ENCODE peak calls at places on chromosomes 3 and 15, in nine cellular contexts. One of them, this sample, is unnamed.

GRCh38 chr3:110790631-110791030 is 281.0 kb upstream of the NECTIN3 start:
- DNase-seq in left lung: no peak
- DNase-seq in astrocyte: no peak
- DNase-seq in Calu3: no peak
- DNase-seq in MM.1S: no peak
- DNase-seq in spleen: no peak
- DNase-seq in left ventricle myocardium inferior: no peak
- DNase-seq in body of pancreas: no peak
- DNase-seq in dorsolateral prefrontal cortex: no peak
- DNase-seq in this sample: no peak

GRCh38 chr15:52730163-52730562 is 51.0 kb upstream of the ATOSA start:
- DNase-seq in body of pancreas: no peak
- DNase-seq in left ventricle myocardium inferior: no peak
- DNase-seq in dorsolateral prefrontal cortex: no peak
- DNase-seq in Calu3: peak; percentile 23
- DNase-seq in spleen: no peak
- DNase-seq in astrocyte: peak; percentile 21
- DNase-seq in left lung: no peak
- DNase-seq in MM.1S: peak; percentile 91
- DNase-seq in this sample: peak; percentile 15

GRCh38 chr3:31625358-31625757 is 92.6 kb downstream of the STT3B start:
- DNase-seq in MM.1S: no peak
- DNase-seq in left lung: no peak
- DNase-seq in Calu3: no peak
- DNase-seq in astrocyte: no peak
- DNase-seq in body of pancreas: no peak
- DNase-seq in spleen: no peak
- DNase-seq in dorsolateral prefrontal cortex: no peak
- DNase-seq in left ventricle myocardium inferior: no peak
- DNase-seq in this sample: no peak

GRCh38 chr3:86708908-86709307 is 282.0 kb downstream of the VGLL3 start:
- DNase-seq in Calu3: no peak
- DNase-seq in MM.1S: no peak
- DNase-seq in left ventricle myocardium inferior: no peak
- DNase-seq in dorsolateral prefrontal cortex: no peak
- DNase-seq in body of pancreas: no peak
- DNase-seq in left lung: no peak
- DNase-seq in astrocyte: no peak
- DNase-seq in spleen: no peak
- DNase-seq in this sample: no peak

GRCh38 chr3:153443961-153444360 is 281.9 kb downstream of the RAP2B start:
- DNase-seq in Calu3: peak; percentile 8
- DNase-seq in left ventricle myocardium inferior: no peak
- DNase-seq in dorsolateral prefrontal cortex: no peak
- DNase-seq in body of pancreas: no peak
- DNase-seq in astrocyte: no peak
- DNase-seq in spleen: no peak
- DNase-seq in left lung: no peak
- DNase-seq in MM.1S: peak; percentile 65
- DNase-seq in this sample: no peak

GRCh38 chr3:120795017-120795648 is 52.6 kb downstream of the GTF2E1 start:
- DNase-seq in left ventricle myocardium inferior: peak; percentile 71
- DNase-seq in dorsolateral prefrontal cortex: peak; percentile 70
- DNase-seq in spleen: peak; percentile 86
- DNase-seq in Calu3: peak; percentile 86
- DNase-seq in astrocyte: peak; percentile 66
- DNase-seq in MM.1S: peak; percentile 72
- DNase-seq in body of pancreas: peak; percentile 75
- DNase-seq in left lung: peak; percentile 67
- DNase-seq in this sample: peak; percentile 31

GRCh38 chr15:63258658-63259057 is 18.7 kb upstream of the APH1B start:
- DNase-seq in dorsolateral prefrontal cortex: no peak
- DNase-seq in body of pancreas: no peak
- DNase-seq in left ventricle myocardium inferior: no peak
- DNase-seq in MM.1S: no peak
- DNase-seq in Calu3: no peak
- DNase-seq in spleen: no peak
- DNase-seq in left lung: no peak
- DNase-seq in astrocyte: no peak
- DNase-seq in this sample: no peak

GRCh38 chr3:152834354-152835310 is at the start of gene P2RY1:
- DNase-seq in spleen: peak; percentile 87
- DNase-seq in body of pancreas: peak; percentile 68
- DNase-seq in left ventricle myocardium inferior: peak; percentile 63
- DNase-seq in astrocyte: peak; percentile 57
- DNase-seq in left lung: peak; percentile 92
- DNase-seq in dorsolateral prefrontal cortex: peak; percentile 59
- DNase-seq in MM.1S: peak; percentile 92
- DNase-seq in Calu3: peak; percentile 91
- DNase-seq in this sample: peak; percentile 76

GRCh38 chr15:70757627-70758026 is 5.7 kb downstream of the UACA start:
- DNase-seq in dorsolateral prefrontal cortex: no peak
- DNase-seq in MM.1S: no peak
- DNase-seq in left lung: no peak
- DNase-seq in body of pancreas: no peak
- DNase-seq in astrocyte: no peak
- DNase-seq in Calu3: no peak
- DNase-seq in spleen: no peak
- DNase-seq in left ventricle myocardium inferior: no peak
- DNase-seq in this sample: no peak

GRCh38 chr15:75843618-75844610 is 667 bp downstream of the UBE2Q2 start:
- DNase-seq in Calu3: peak; percentile 69
- DNase-seq in MM.1S: peak; percentile 48
- DNase-seq in left lung: peak; percentile 89
- DNase-seq in dorsolateral prefrontal cortex: no peak
- DNase-seq in body of pancreas: peak; percentile 51
- DNase-seq in astrocyte: peak; percentile 29
- DNase-seq in spleen: peak; percentile 92
- DNase-seq in left ventricle myocardium inferior: peak; percentile 61
- DNase-seq in this sample: peak; percentile 87

GRCh38 chr15:49145651-49146609 is 9.5 kb downstream of the COPS2 start:
- DNase-seq in MM.1S: peak; percentile 53
- DNase-seq in astrocyte: peak; percentile 41
- DNase-seq in left ventricle myocardium inferior: no peak
- DNase-seq in dorsolateral prefrontal cortex: no peak
- DNase-seq in spleen: no peak
- DNase-seq in Calu3: peak; percentile 60
- DNase-seq in body of pancreas: peak; percentile 48
- DNase-seq in left lung: no peak
- DNase-seq in this sample: peak; percentile 27

GRCh38 chr3:42746455-42747450 is 26.3 kb downstream of the CCDC13 start:
- DNase-seq in spleen: no peak
- DNase-seq in astrocyte: no peak
- DNase-seq in Calu3: no peak
- DNase-seq in body of pancreas: peak; percentile 57
- DNase-seq in dorsolateral prefrontal cortex: no peak
- DNase-seq in left lung: no peak
- DNase-seq in left ventricle myocardium inferior: no peak
- DNase-seq in MM.1S: no peak
- DNase-seq in this sample: no peak

DNA sequence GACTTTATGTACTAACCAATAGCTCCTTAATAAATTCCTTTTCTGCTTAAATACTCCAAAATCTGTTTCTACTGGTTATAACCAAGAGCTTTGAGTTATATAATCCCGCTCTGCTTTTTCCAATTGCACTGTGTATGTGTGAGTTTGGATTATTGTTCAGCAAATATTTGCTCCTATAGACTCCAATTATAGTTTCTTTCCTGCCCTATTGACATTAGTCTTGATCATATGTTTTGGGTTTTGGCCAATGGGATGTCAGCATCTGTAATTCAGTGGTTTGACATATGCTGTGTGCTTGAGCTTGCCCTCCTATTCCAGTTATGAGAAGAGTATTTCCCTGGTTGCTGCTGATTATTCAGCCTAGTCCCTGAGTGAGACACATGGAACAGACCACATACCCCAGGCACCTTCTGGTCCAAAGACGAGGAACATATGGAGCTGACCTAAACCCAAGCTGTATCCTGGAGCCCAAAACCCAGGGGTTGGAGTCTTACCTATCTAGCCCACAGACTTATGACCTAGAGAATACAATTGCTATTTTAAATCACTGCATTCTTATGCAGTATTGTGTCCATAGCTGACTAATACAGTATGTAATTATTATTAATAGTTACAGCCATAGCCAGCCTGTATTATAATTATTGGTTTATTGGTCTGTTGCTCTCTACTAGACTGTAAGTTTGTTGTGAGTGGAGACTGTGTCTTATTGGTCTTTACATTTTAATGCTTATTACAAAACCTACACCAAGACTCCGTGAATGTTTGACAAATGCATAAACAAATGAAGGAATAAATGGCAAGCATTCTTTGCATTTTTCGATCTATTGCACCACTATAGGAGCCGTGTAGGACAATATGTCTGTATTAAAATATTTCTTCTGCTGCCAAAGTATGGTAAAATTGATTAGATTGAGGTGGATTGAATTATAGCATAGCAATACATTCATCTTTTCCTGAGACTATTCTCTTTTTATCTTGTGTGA is 11.7 kb upstream of the ZNF280D start:
- DNase-seq in astrocyte: no peak
- DNase-seq in spleen: no peak
- DNase-seq in left lung: no peak
- DNase-seq in dorsolateral prefrontal cortex: no peak
- DNase-seq in body of pancreas: no peak
- DNase-seq in MM.1S: no peak
- DNase-seq in Calu3: no peak
- DNase-seq in left ventricle myocardium inferior: no peak
- DNase-seq in this sample: no peak
- TF ChIP-seq CTCF in astrocyte: no peak
- TF ChIP-seq CTCF in spleen: no peak
- TF ChIP-seq CTCF in left lung: no peak
- TF ChIP-seq CTCF in dorsolateral prefrontal cortex: no peak
- TF ChIP-seq CTCF in body of pancreas: no peak
- TF ChIP-seq CTCF in MM.1S: no peak
- TF ChIP-seq CTCF in Calu3: no peak
- TF ChIP-seq CTCF in left ventricle myocardium inferior: no peak
- TF ChIP-seq CTCF in this sample: no peak

GRCh38 chr3:68447885-68448284 is 484.5 kb downstream of the TAFA4 start:
- DNase-seq in spleen: no peak
- DNase-seq in astrocyte: no peak
- DNase-seq in left ventricle myocardium inferior: no peak
- DNase-seq in left lung: no peak
- DNase-seq in MM.1S: no peak
- DNase-seq in body of pancreas: no peak
- DNase-seq in dorsolateral prefrontal cortex: no peak
- DNase-seq in Calu3: no peak
- DNase-seq in this sample: no peak

GRCh38 chr3:68448510-68449383 is 483.6 kb downstream of the TAFA4 start:
- DNase-seq in MM.1S: no peak
- DNase-seq in astrocyte: no peak
- DNase-seq in Calu3: no peak
- DNase-seq in left ventricle myocardium inferior: no peak
- DNase-seq in body of pancreas: no peak
- DNase-seq in spleen: no peak
- DNase-seq in left lung: no peak
- DNase-seq in dorsolateral prefrontal cortex: no peak
- DNase-seq in this sample: no peak
- TF ChIP-seq CTCF in MM.1S: no peak
- TF ChIP-seq CTCF in astrocyte: no peak
- TF ChIP-seq CTCF in Calu3: no peak
- TF ChIP-seq CTCF in left ventricle myocardium inferior: no peak
- TF ChIP-seq CTCF in body of pancreas: no peak
- TF ChIP-seq CTCF in spleen: no peak
- TF ChIP-seq CTCF in left lung: no peak
- TF ChIP-seq CTCF in dorsolateral prefrontal cortex: no peak
- TF ChIP-seq CTCF in this sample: no peak

GRCh38 chr15:101320501-101321052 is 25.5 kb upstream of the SNRPA1 start:
- DNase-seq in astrocyte: peak; percentile 4
- DNase-seq in body of pancreas: peak; percentile 55
- DNase-seq in spleen: peak; percentile 88
- DNase-seq in MM.1S: peak; percentile 26
- DNase-seq in left lung: peak; percentile 85
- DNase-seq in left ventricle myocardium inferior: peak; percentile 34
- DNase-seq in Calu3: no peak
- DNase-seq in dorsolateral prefrontal cortex: no peak
- DNase-seq in this sample: peak; percentile 68
- TF ChIP-seq CTCF in astrocyte: no peak
- TF ChIP-seq CTCF in body of pancreas: no peak
- TF ChIP-seq CTCF in spleen: peak; percentile 46
- TF ChIP-seq CTCF in MM.1S: peak; percentile 20
- TF ChIP-seq CTCF in left lung: peak; percentile 54
- TF ChIP-seq CTCF in left ventricle myocardium inferior: no peak
- TF ChIP-seq CTCF in Calu3: no peak
- TF ChIP-seq CTCF in dorsolateral prefrontal cortex: no peak
- TF ChIP-seq CTCF in this sample: peak; percentile 39

DNA sequence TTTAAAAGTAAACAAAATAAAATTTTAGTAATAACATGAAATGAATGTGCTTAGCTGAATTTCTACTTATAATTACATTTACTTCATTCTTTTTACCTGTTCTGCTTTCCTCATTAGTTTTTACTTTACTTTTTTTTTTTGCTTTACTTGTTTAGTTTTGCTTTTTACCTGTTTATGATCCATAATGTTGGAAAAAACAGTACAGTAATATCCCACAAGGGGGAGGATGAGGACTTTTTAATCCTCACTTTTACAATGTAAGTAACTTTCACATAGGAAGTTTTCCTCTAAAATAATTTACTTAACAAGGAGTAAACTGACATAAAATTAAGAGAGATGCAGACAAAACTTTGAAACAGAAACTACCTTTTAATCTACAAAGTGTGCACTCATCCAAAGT is 268.7 kb downstream of the TBC1D5 start:
- DNase-seq in astrocyte: no peak
- DNase-seq in dorsolateral prefrontal cortex: no peak
- DNase-seq in body of pancreas: no peak
- DNase-seq in spleen: no peak
- DNase-seq in left lung: no peak
- DNase-seq in left ventricle myocardium inferior: no peak
- DNase-seq in MM.1S: no peak
- DNase-seq in Calu3: no peak
- DNase-seq in this sample: no peak
- TF ChIP-seq CTCF in astrocyte: peak; percentile 13
- TF ChIP-seq CTCF in dorsolateral prefrontal cortex: no peak
- TF ChIP-seq CTCF in body of pancreas: no peak
- TF ChIP-seq CTCF in spleen: no peak
- TF ChIP-seq CTCF in left lung: no peak
- TF ChIP-seq CTCF in left ventricle myocardium inferior: peak; percentile 41
- TF ChIP-seq CTCF in MM.1S: no peak
- TF ChIP-seq CTCF in Calu3: no peak
- TF ChIP-seq CTCF in this sample: peak; percentile 2

DNA sequence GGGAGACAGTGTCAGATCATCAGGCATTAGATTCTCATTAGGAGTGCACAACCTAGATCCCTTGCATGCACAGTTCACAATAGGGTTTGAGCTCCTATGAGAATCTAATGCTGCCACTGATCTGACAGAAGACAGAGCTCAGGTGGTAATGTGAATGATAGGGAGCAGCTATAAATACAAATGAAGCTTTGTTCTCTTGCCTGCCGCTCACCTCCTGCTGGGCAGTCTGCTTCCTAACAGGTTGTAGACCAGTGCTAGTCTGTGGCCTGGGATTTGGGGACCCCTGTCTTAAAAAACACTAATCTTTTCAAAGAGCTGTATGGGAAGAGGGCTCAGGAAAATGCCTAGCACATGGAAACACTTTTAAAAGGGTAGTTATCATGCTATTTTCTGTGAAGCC is 50.9 kb upstream of the PARP14 start:
- DNase-seq in dorsolateral prefrontal cortex: no peak
- DNase-seq in astrocyte: no peak
- DNase-seq in left lung: no peak
- DNase-seq in spleen: no peak
- DNase-seq in body of pancreas: no peak
- DNase-seq in MM.1S: no peak
- DNase-seq in Calu3: no peak
- DNase-seq in left ventricle myocardium inferior: no peak
- DNase-seq in this sample: no peak
- TF ChIP-seq CTCF in dorsolateral prefrontal cortex: no peak
- TF ChIP-seq CTCF in astrocyte: no peak
- TF ChIP-seq CTCF in left lung: no peak
- TF ChIP-seq CTCF in spleen: no peak
- TF ChIP-seq CTCF in body of pancreas: no peak
- TF ChIP-seq CTCF in MM.1S: no peak
- TF ChIP-seq CTCF in Calu3: no peak
- TF ChIP-seq CTCF in left ventricle myocardium inferior: no peak
- TF ChIP-seq CTCF in this sample: no peak